ENCODE peak calls at places on chromosomes 12 and 14, in seven cellular contexts. L is choroid plexus epithelial cell, A is NB4, R is esophagus muscularis mucosa, B is pancreas, U is testis, Z is astrocyte of the cerebellum. X is an unnamed sample.
A peak's percentile ranks its signal among the peaks of the same experiment; 100 is the strongest.

GRCh38 chr12:67441736-67442346 is 172.7 kb downstream of the CAND1 start:
- DNase-seq in B (peak; percentile 90), L (peak; percentile 90), A (peak; percentile 74), R (peak; percentile 94), U (peak; percentile 93), Z (peak; percentile 59), X (no peak)

GRCh38 chr12:58888131-58888783 is 32.0 kb downstream of the LRIG3 start:
- DNase-seq in U (no peak), Z (peak; percentile 91), R (no peak), A (no peak), B (no peak), L (peak; percentile 86), X (peak; percentile 16)

GRCh38 chr12:60872219-60872618 is 1276.4 kb downstream of the SLC16A7 start:
- DNase-seq in B (peak; percentile 43), U (no peak), R (no peak), Z (no peak), L (no peak), A (no peak), X (no peak)

GRCh38 chr12:105852958-105853357 is 285.8 kb downstream of the NUAK1 start:
- DNase-seq in L (no peak), U (peak; percentile 25), Z (no peak), A (no peak), B (no peak), R (no peak), X (no peak)

GRCh38 chr12:107115119-107115518 is 21.8 kb upstream of the CRY1 start:
- DNase-seq in B (no peak), U (no peak), L (no peak), Z (no peak), A (peak; percentile 70), R (no peak), X (no peak)

GRCh38 chr14:62062645-62063044 is 300.4 kb downstream of the SNAPC1 start:
- DNase-seq in R (no peak), Z (no peak), B (no peak), U (no peak), L (no peak), A (no peak), X (no peak)

GRCh38 chr12:7344831-7345230 is 41.0 kb downstream of the ACSM4 start:
- DNase-seq in A (peak; percentile 25), U (no peak), B (no peak), Z (no peak), R (no peak), L (no peak), X (no peak)

GRCh38 chr12:91023326-91024004 is 18.7 kb upstream of the EPYC start:
- DNase-seq in R (no peak), U (no peak), A (no peak), L (peak; percentile 91), Z (peak; percentile 73), B (no peak), X (peak; percentile 75)

GRCh38 chr14:56351861-56352260 is 227.7 kb upstream of the TMEM260 start:
- DNase-seq in U (no peak), B (no peak), L (peak; percentile 74), Z (peak; percentile 47), R (no peak), A (no peak), X (peak; percentile 71)

GRCh38 chr14:94447206-94447605 is 5.4 kb downstream of the SERPINA11 start:
- DNase-seq in L (no peak), Z (no peak), A (no peak), U (no peak), B (no peak), R (peak; percentile 72), X (no peak)

GRCh38 chr14:53126705-53127104 is 26.4 kb downstream of the DDHD1 start:
- DNase-seq in L (no peak), R (no peak), B (no peak), A (no peak), U (no peak), Z (no peak), X (no peak)

GRCh38 chr14:53779301-53779700 is 177.3 kb downstream of the BMP4 start:
- DNase-seq in Z (no peak), A (no peak), U (no peak), L (no peak), B (no peak), R (no peak), X (no peak)

GRCh38 chr12:64893961-64894360 is 69.5 kb downstream of the TBC1D30 start:
- DNase-seq in U (no peak), R (no peak), A (no peak), Z (no peak), L (peak; percentile 44), B (no peak), X (peak; percentile 31)

GRCh38 chr12:108832730-108833354 is 24.5 kb downstream of the SSH1 start:
- DNase-seq in U (no peak), R (no peak), B (no peak), L (peak; percentile 96), Z (peak; percentile 87), A (no peak), X (peak; percentile 80)

GRCh38 chr12:102629262-102629888 is 149.0 kb upstream of the IGF1 start:
- DNase-seq in A (no peak), R (no peak), B (no peak), U (no peak), L (no peak), Z (no peak), X (no peak)

GRCh38 chr12:6635856-6636521 is at the start of gene LPAR5:
- DNase-seq in L (peak; percentile 44), R (no peak), B (no peak), U (peak; percentile 24), A (peak; percentile 70), Z (no peak), X (no peak)

GRCh38 chr14:68981124-68981523 is 2.0 kb upstream of the ACTN1 start:
- DNase-seq in Z (no peak), U (no peak), R (no peak), B (no peak), A (no peak), L (no peak), X (no peak)
- TF ChIP-seq CTCF in Z (no peak), U (no peak), R (no peak), B (no peak), A (no peak), L (no peak), X (no peak)

DNA sequence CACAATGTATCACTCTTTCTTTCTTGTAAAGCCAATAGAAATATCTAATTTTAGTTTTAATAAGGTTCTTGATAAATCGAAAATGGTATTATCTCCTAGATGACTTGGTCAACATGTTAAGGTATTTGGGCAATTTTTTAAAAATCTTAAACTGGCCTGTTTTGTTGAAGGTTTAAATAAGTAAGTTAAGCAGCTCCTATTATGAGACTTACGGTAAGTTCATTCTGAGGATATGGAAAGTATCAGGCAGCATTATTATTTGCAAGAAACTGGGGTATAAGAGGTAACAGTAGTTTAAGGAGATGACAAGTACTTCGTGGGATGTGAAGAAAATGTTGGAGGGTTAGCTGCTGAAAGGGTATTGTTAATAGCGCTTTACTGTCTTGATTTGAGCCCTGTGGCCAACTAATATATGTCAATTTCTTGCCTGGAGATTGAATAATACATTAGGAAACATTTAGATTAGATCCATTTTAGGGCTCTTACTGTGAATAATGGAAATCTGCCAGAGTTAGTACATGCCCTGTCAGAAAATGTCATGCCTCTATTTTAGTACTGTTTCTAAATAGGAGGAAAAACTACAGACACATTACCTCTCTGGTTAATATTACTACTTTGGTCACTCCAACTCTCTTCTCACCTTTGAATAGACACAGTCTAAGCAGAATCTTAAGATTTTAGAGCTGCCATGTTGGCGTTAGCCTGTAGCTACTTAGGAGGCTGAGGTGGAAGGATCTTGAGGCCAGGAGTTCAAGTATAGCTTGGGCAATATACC is 5.0 kb downstream of the STRAP start:
- DNase-seq in B (no peak), R (no peak), U (no peak), Z (no peak), A (no peak), L (no peak), X (no peak)
- H3K4me3 ChIP-seq in B (no peak overlapping the region), R (no peak overlapping the region), U (no peak overlapping the region), Z (no peak overlapping the region), A (peak overlapping the region; percentile 14), L (no peak overlapping the region), X (no peak overlapping the region)

GRCh38 chr14:22039938-22040780 is 366.5 kb upstream of the OR4E1 start:
- DNase-seq in U (no peak), Z (no peak), B (no peak), R (no peak), L (peak; percentile 16), A (peak; percentile 23), X (no peak)
- TF ChIP-seq CTCF in U (no peak), Z (peak; percentile 48), B (peak; percentile 25), R (peak; percentile 15), L (peak; percentile 54), A (peak; percentile 63), X (no peak)

GRCh38 chr12:113064395-113065125 is 8.0 kb downstream of the DTX1 start:
- DNase-seq in Z (no peak), U (no peak), B (no peak), A (no peak), L (no peak), R (no peak), X (no peak)
- H3K4me3 ChIP-seq in Z (no peak overlapping the region), U (no peak overlapping the region), B (no peak overlapping the region), A (no peak overlapping the region), L (no peak overlapping the region), R (no peak overlapping the region), X (no peak overlapping the region)

GRCh38 chr12:72271741-72272661 is at the start of gene TRHDE:
- DNase-seq in L (peak; percentile 58), U (peak; percentile 60), B (peak; percentile 89), Z (no peak), R (no peak), A (no peak), X (no peak)
- TF ChIP-seq CTCF in L (no peak), U (no peak), B (no peak), Z (no peak), R (no peak), A (no peak), X (no peak)

DNA sequence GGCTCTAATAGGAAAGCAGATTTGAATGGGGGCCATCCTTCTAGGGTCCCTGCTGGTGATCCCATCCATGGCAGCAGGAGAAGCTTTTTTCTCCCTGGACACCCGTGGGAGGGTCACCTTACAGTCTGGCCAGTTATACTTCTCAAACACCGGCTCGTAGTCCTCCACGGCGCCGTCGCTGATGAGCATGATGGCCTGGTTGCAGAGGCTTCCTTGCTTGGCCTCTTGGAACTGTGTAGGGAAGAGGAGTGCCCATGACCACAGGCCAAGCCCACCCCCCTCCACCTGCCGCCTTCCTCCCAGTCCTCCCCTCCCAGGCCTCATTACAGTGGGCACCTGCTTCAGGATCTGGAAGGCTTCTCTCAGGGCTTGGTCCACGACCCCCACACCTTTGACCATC is 33.8 kb downstream of the CACNA2D4 start:
- DNase-seq in A (no peak), R (no peak), U (no peak), Z (no peak), B (no peak), L (no peak), X (no peak)
- H3K4me3 ChIP-seq in A (no peak overlapping the region), R (no peak overlapping the region), U (no peak overlapping the region), Z (no peak overlapping the region), B (no peak overlapping the region), L (no peak overlapping the region), X (no peak overlapping the region)

X was measured in AG04449.